ENCODE peak calls at places on chromosomes 3 and 15, in four cellular contexts. Z, D, E and I are unnamed samples.

GRCh38 chr15:72491768-72492167 is 17.6 kb downstream of the ARIH1 start:
- DNase-seq in Z (peak; percentile 28), D (no peak), E (peak; percentile 32), I (peak; percentile 69)

GRCh38 chr3:102179321-102180290 is 255.2 kb upstream of the ZPLD1 start:
- DNase-seq in Z (peak; percentile 22), D (no peak), E (no peak), I (peak; percentile 51)

GRCh38 chr15:100123611-100124010 is 218.2 kb downstream of the ADAMTS17 start:
- DNase-seq in Z (no peak), D (no peak), E (no peak), I (peak; percentile 8)

GRCh38 chr3:159128628-159129027 is 326.8 kb downstream of the MFSD1 start:
- DNase-seq in Z (peak; percentile 41), D (no peak), E (peak; percentile 29), I (peak; percentile 86)

GRCh38 chr15:88166330-88166993 is 90.1 kb downstream of the NTRK3 start:
- DNase-seq in Z (peak; percentile 55), D (no peak), E (peak; percentile 12), I (peak; percentile 1)

GRCh38 chr3:177262396-177262795 is 65.1 kb upstream of the TBL1XR1 start:
- DNase-seq in Z (no peak), D (no peak), E (no peak), I (no peak)

GRCh38 chr15:67003586-67003985 is 61.8 kb upstream of the SMAD3 start:
- DNase-seq in Z (no peak), D (no peak), E (no peak), I (peak; percentile 72)

GRCh38 chr3:155727836-155728235 is 17.0 kb downstream of the PLCH1 start:
- DNase-seq in Z (no peak), D (no peak), E (no peak), I (no peak)

GRCh38 chr3:120569224-120569915 is 26.8 kb upstream of the NDUFB4 start:
- DNase-seq in Z (peak; percentile 30), D (no peak), E (no peak), I (no peak)

GRCh38 chr3:156762631-156763185 is 63.4 kb upstream of the LEKR1 start:
- DNase-seq in Z (peak; percentile 88), D (no peak), E (peak; percentile 79), I (peak; percentile 97)

GRCh38 chr3:167113466-167113865 is 266.6 kb downstream of the ZBBX start:
- DNase-seq in Z (no peak), D (no peak), E (no peak), I (no peak)

GRCh38 chr15:72198410-72199270 is 1.1 kb upstream of the GRAMD2A start:
- DNase-seq in Z (no peak), D (no peak), E (no peak), I (no peak)

GRCh38 chr3:154842546-154842945 is 237.6 kb upstream of the MME start:
- DNase-seq in Z (no peak), D (no peak), E (no peak), I (no peak)

GRCh38 chr3:8964436-8965370 is 1.4 kb upstream of the RAD18 start:
- DNase-seq in Z (peak; percentile 79), D (no peak), E (peak; percentile 68), I (peak; percentile 83)

GRCh38 chr3:59480486-59480995 is 430.7 kb upstream of the CFAP20DC start:
- DNase-seq in Z (peak; percentile 78), D (no peak), E (peak; percentile 40), I (peak; percentile 89)

GRCh38 chr3:177820683-177821316 is 623.5 kb upstream of the TBL1XR1 start:
- DNase-seq in Z (no peak), D (no peak), E (no peak), I (peak; percentile 54)